ENCODE peak calls at places on chromosomes 13 and 19, in four cellular contexts. U, O, I and N are unnamed samples.

GRCh38 chr19:13585512-13585911 is 79.2 kb upstream of the CACNA1A start:
- DNase-seq in U (no peak), O (no peak), I (no peak), N (no peak)

GRCh38 chr13:72694314-72694713 is 33.1 kb downstream of the MZT1 start:
- DNase-seq in U (no peak), O (peak), I (no peak), N (no peak)

GRCh38 chr13:21813844-21814243 is 143.0 kb downstream of the FGF9 start:
- DNase-seq in U (no peak), O (no peak), I (no peak), N (no peak)

GRCh38 chr13:46831588-46832194 is 34.7 kb upstream of the ESD start:
- DNase-seq in U (peak), O (peak), I (no peak), N (peak)

GRCh38 chr13:77928909-77929308 is 10.3 kb upstream of the EDNRB start:
- DNase-seq in U (no peak), O (peak), I (peak), N (peak)

GRCh38 chr13:73000027-73000674 is 58.7 kb upstream of the KLF5 start:
- DNase-seq in U (no peak), O (peak), I (peak), N (peak)

GRCh38 chr19:57103573-57104277 is 16.1 kb upstream of the USP29 start:
- DNase-seq in U (peak), O (peak), I (peak), N (peak)

GRCh38 chr19:12802267-12803106 is 618 bp downstream of the THSD8 start:
- DNase-seq in U (no peak), O (no peak), I (no peak), N (no peak)

GRCh38 chr13:50123862-50124535 is 108.8 kb downstream of the KCNRG start:
- DNase-seq in U (peak), O (peak), I (no peak), N (peak)

GRCh38 chr19:38686530-38686888 is 39.1 kb downstream of the ACTN4 start:
- DNase-seq in U (no peak), O (no peak), I (peak), N (no peak)

GRCh38 chr19:10643166-10643967 is 10.8 kb upstream of the ILF3 start:
- DNase-seq in U (no peak), O (no peak), I (no peak), N (no peak)

GRCh38 chr19:1511989-1512338 is 855 bp downstream of the ADAMTSL5 start:
- DNase-seq in U (no peak), O (no peak), I (no peak), N (no peak)

GRCh38 chr19:38970664-38971532 is 4.6 kb downstream of the FBXO17 start:
- DNase-seq in U (no peak), O (no peak), I (no peak), N (peak)

GRCh38 chr13:112442483-112443090 is 66.4 kb downstream of the SPACA7 start:
- DNase-seq in U (no peak), O (no peak), I (no peak), N (peak)

GRCh38 chr13:102033719-102034446 is 368.0 kb downstream of the FGF14 start:
- DNase-seq in U (no peak), O (no peak), I (no peak), N (no peak)

GRCh38 chr13:28488376-28489005 is 6.4 kb downstream of the FLT1 start:
- DNase-seq in U (no peak), O (no peak), I (no peak), N (peak)

GRCh38 chr13:99749627-99750026 is 221.9 kb downstream of the ZIC5 start:
- DNase-seq in U (no peak), O (no peak), I (no peak), N (no peak)

GRCh38 chr13:29935309-29935981 is 85.0 kb upstream of the UBL3 start:
- DNase-seq in U (no peak), O (no peak), I (peak), N (peak)
- TF ChIP-seq CTCF in U (no peak), O (no peak), I (no peak), N (no peak)

DNA sequence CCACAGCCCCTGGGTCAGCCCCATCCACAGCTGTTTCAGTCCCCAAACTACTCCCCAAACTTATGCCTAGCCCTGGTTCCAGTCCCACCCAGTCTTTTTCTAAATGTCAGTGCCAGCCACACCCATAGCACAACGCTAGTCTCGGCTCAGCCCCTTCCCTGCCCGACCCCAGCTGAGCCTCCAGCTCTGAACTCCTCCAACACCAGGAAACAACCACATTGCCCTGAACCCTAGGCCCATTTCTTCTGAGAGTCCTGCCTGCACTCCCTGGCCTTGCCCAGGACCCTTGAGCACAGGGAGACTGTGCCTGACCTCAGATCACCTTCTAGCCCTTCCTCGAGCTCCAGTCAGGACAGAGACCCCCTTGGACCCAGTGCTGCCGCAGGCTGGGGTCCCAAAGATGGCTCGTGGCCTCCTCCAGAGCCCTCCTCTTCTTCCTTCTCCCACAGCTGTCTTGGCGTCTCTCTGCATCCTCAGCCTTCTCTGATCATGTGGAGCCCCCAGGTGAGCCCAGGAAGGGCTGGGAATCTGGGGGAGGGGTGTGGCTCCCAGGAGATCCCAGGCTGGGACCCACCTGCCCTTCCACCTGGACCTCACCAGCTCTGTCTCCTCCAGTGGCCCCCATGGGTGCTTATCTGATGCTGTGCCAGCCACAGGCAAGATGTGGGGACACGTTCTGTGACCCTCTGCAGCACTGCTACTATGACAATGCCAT is 33.0 kb upstream of the IGFL1 start:
- DNase-seq in U (no peak), O (no peak), I (no peak), N (no peak)
- TF ChIP-seq POLR2A in U (no peak), O (no peak), I (no peak), N (no peak)

GRCh38 chr13:39023316-39023715 is 14.6 kb downstream of the PROSER1 start:
- DNase-seq in U (no peak), O (no peak), I (no peak), N (no peak)
- TF ChIP-seq MYC in U (no peak), O (no peak), I (no peak), N (no peak)

DNA sequence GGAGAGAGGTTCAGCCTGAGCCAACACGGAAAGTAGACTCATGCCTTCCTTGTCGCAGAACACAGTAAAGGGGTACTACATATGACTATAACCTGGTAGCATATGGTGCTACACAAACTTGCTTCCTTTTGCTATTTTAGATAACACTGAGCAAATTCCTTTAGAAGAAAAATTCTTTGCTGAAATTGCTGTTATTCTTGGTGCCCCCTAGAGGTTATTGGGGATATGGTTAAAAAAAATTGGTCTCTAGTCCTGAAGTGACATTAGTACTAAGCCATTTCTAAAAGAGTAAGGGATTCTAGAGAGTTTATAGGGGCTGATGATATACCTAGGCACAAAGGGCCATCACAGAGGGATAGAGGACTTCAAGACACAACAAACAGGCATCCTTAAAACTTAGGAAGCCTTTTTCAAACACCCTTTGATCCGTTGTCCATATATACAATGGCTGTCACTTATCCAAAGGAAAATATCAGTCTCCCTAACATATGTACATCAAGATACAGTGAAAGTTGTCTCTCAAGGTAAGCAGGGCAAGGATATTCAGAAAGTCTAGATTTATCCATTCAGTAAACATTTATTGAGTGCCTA is 13.9 kb upstream of the HS6ST3 start:
- DNase-seq in U (peak), O (peak), I (no peak), N (peak)
- TF ChIP-seq CTCF in U (peak), O (peak), I (peak), N (peak)